ENCODE peak calls at places on chromosomes 16 and 17, in five cellular contexts. X, L, D, J and B are unnamed samples.

GRCh38 chr16:24217456-24217855 is 38.7 kb upstream of the CACNG3 start:
- DNase-seq in J (no peak), D (no peak), L (no peak), X (no peak), B (no peak)

GRCh38 chr16:88533945-88534641 is 36.1 kb upstream of the ZC3H18 start:
- DNase-seq in J (peak), X (peak), D (peak), L (peak), B (peak)

GRCh38 chr16:66741131-66741900 is 10.1 kb downstream of the DYNC1LI2 start:
- DNase-seq in J (no peak), L (peak), D (peak), X (peak), B (no peak)

GRCh38 chr16:8936421-8936820 is 27.3 kb downstream of the USP7 start:
- DNase-seq in L (peak), X (no peak), J (peak), D (no peak), B (peak)

GRCh38 chr17:62165378-62165722 is 100.3 kb upstream of the MED13 start:
- DNase-seq in X (peak), L (no peak), D (no peak), J (no peak), B (peak)

GRCh38 chr16:69526831-69527655 is 38.7 kb upstream of the NFAT5 start:
- DNase-seq in L (no peak), X (no peak), D (no peak), J (no peak), B (no peak)

GRCh38 chr16:29962344-29962994 is 590 bp downstream of the TMEM219 start:
- DNase-seq in D (no peak), L (peak), J (no peak), X (peak), B (no peak)

GRCh38 chr16:47976609-47977180 is 179.1 kb downstream of the ABCC12 start:
- DNase-seq in J (no peak), L (no peak), D (no peak), X (no peak), B (no peak)

GRCh38 chr16:16067127-16067526 is 117.7 kb downstream of the ABCC1 start:
- DNase-seq in X (no peak), L (no peak), J (no peak), D (no peak), B (no peak)

GRCh38 chr17:79531696-79532095 is 79.2 kb downstream of the RBFOX3 start:
- DNase-seq in X (no peak), D (no peak), J (no peak), L (no peak), B (no peak)

GRCh38 chr16:68287276-68288251 is 23.2 kb downstream of the SLC7A6OS start:
- DNase-seq in J (no peak), X (no peak), L (peak), D (no peak), B (no peak)

GRCh38 chr17:32875904-32876413 is 965 bp downstream of the MYO1D start:
- DNase-seq in J (no peak), X (no peak), L (peak), D (no peak), B (no peak)

GRCh38 chr17:9825751-9826150 is at the start of gene GLP2R:
- DNase-seq in X (no peak), L (no peak), J (no peak), D (no peak), B (no peak)

GRCh38 chr17:45218895-45219661 is 2.6 kb upstream of the FMNL1 start:
- DNase-seq in J (peak), X (peak), D (peak), L (peak), B (peak)

GRCh38 chr17:75010683-75011406 is 1.6 kb upstream of the MRPL58 start:
- DNase-seq in X (peak), D (no peak), L (peak), J (no peak), B (peak)

GRCh38 chr17:80008848-80009247 is 26.8 kb downstream of the TBC1D16 start:
- DNase-seq in L (no peak), J (no peak), X (no peak), D (no peak), B (no peak)

GRCh38 chr17:40996829-40997228 is 2.9 kb upstream of the KRTAP3-3 start:
- DNase-seq in L (no peak), J (no peak), X (no peak), D (no peak), B (no peak)

GRCh38 chr17:68346448-68346847 is 55.2 kb downstream of the ARSG start:
- DNase-seq in D (no peak), X (peak), L (no peak), J (peak), B (peak)

GRCh38 chr17:65514082-65514481 is 47.4 kb downstream of the AXIN2 start:
- DNase-seq in D (no peak), L (peak), J (no peak), X (no peak), B (no peak)

GRCh38 chr17:63679214-63679613 is 20.7 kb downstream of the LIMD2 start:
- DNase-seq in D (no peak), L (no peak), X (no peak), J (no peak), B (no peak)
- TF ChIP-seq CTCF in D (no peak), L (no peak), X (no peak), J (peak), B (no peak)

DNA sequence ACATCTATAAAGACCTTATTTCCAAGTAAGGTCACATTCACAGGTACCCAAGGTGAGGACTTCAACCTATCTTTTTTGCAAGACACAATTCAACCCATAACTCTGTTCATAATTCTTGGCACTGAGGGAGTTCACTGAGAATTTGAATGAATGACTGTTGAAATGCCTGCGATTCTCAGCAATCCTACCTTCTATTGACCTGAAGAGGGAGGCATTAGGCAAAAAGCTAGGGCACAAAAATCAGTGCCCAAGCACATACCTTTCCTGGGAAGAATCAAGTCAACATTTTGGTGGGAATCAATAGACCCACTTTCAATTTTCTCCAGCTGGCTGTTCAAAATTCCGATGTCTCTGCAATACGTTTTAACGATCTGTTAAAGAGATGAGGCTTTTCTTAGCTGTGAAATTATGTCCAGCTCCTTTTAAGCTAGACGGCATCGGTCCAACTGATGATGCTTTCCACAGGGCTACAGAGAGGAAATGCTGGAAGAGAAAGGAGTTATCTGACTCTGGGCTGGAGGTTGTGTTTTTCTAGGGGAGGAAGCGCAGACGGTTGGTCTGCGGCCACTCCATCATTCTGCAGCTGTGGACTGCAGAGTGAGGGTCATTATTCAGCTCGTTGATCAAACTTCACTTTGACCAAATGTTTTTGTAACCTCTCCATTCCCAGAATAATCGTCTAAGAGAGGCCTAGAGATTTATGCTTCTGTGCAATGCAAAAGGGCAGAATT is 25.1 kb downstream of the BCO1 start:
- DNase-seq in D (no peak), X (no peak), J (no peak), L (peak), B (no peak)
- TF ChIP-seq CTCF in D (no peak), X (no peak), J (peak), L (peak), B (no peak)

GRCh38 chr16:64065523-64065922 is 1056.3 kb downstream of the CDH11 start:
- DNase-seq in D (no peak), L (no peak), J (no peak), X (no peak), B (no peak)
- TF ChIP-seq CTCF in D (no peak), L (no peak), J (no peak), X (no peak), B (no peak)

GRCh38 chr17:8121531-8122390 is 2.1 kb downstream of the HES7 start:
- DNase-seq in X (peak), L (peak), J (peak), D (peak), B (peak)
- TF ChIP-seq CTCF in X (peak), L (no peak), J (peak), D (peak), B (peak)

DNA sequence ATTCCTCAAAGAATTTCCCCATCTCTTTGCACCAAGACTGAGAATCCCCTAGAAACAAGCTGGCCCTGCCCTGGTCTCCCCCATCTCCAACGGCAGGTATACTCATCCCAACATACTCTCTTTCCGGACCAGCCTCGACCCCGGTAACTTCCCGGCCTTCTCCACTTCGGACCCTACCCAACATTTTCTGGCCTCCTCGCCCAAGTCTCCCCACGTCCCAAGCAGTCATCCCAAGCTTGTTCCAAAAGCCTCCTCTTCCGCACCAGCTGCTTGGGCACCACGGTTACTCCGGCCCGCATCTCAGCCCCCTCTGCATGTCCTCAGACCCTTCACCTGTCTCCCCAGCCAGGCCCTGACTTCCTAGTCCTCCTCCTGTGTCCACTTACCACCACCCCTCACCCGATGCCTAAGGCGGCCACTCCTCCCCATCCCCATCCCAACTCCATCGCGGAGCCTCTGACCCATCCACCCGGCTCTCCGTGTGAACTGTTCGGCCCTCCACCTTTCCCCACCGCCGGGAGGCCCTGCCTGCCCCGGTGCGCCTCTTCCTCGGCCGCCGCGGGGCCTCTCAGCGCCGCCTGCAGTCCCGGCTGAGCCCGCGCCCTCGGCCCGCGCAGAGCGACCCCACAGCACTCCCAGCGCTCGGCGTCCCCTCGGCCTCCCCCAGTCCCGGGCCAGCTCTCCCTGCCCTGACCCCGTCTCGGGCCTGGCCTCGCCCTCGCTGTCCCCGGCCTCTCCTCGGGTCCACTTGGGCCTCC is 993 bp downstream of the PITPNA start:
- DNase-seq in D (peak), J (peak), L (peak), X (peak), B (peak)
- TF ChIP-seq CTCF in D (peak), J (peak), L (peak), X (no peak), B (peak)

GRCh38 chr17:59853168-59853918 is 39.4 kb downstream of the TUBD1 start:
- DNase-seq in D (peak), J (peak), X (peak), L (peak), B (peak)
- TF ChIP-seq CTCF in D (peak), J (peak), X (peak), L (peak), B (peak)

GRCh38 chr17:39979865-39980401 is 674 bp upstream of the PSMD3 start:
- DNase-seq in X (peak), J (peak), D (no peak), L (no peak), B (peak)
- TF ChIP-seq CTCF in X (no peak), J (peak), D (no peak), L (no peak), B (no peak)

GRCh38 chr17:82836823-82837357 is 2.9 kb downstream of the ZNF750 start:
- DNase-seq in L (no peak), D (no peak), X (no peak), J (no peak), B (no peak)
- TF ChIP-seq CTCF in L (no peak), D (peak), X (no peak), J (no peak), B (no peak)

GRCh38 chr16:6012716-6013115 is 915.1 kb upstream of the EEF2KMT start:
- DNase-seq in D (no peak), X (no peak), L (no peak), J (no peak), B (no peak)

GRCh38 chr16:6018848-6019489 is 921.4 kb upstream of the EEF2KMT start:
- DNase-seq in X (no peak), J (no peak), D (peak), L (no peak), B (no peak)

GRCh38 chr16:6020162-6020980 is 922.8 kb upstream of the EEF2KMT start:
- DNase-seq in X (no peak), J (no peak), D (no peak), L (no peak), B (no peak)

GRCh38 chr16:6019490-6019991 is 921.9 kb upstream of the EEF2KMT start:
- DNase-seq in D (peak), J (no peak), X (no peak), L (no peak), B (no peak)

DNA sequence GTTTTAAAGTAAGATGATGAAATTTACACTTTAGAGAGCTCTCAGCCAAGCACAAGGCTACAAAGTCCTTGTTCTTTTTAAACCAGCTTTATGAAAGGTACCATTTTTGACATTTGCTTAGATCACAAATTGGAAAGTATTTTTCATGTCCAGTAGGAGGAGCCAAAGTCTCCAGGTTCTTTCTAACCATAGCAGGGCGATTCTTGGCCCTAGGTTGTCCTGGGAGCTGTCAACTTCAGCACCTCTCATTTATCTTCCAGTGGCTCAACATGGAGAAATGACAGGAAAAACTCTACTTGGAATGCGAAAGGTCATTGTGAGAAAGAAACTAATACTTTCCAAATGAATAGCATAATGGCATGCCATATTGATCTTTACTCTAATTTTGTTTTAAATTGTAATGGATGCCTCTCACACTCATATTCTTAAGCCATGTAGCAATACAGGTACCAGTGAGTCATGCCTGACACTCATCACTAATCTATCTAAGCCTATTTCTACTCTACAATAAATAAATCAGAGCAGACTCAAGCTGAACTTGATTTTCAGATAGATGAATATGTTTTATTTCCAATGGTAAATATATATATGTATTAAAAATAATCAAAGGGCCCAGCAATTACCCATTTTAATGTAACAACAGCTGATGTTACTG is 919.1 kb upstream of the EEF2KMT start:
- DNase-seq in J (peak), D (no peak), X (no peak), L (peak), B (peak)
- TF ChIP-seq CTCF in J (peak), D (peak), X (no peak), L (no peak), B (no peak)